ENCODE peak calls at places on chromosomes 4 and X, in ten cellular contexts. V is lower lobe of right lung; A is CD4-positive, alpha-beta T cell; Q is gastrocnemius medialis; N is right lobe of liver; O is fibroblast of lung; R is neuronal stem cell; I is HepG2; L is CD8-positive, alpha-beta T cell; U is CD8-positive, alpha-beta memory T cell. K is an unnamed sample. For H3K9me3, the result is how much of the 10 kb centered on the place peaks cover.

GRCh38 chr4:64598068-64598467 is 188.8 kb upstream of the TECRL start:
- DNase-seq in R (no peak), A (no peak), U (no peak), Q (no peak), O (peak), I (no peak), L (no peak), V (no peak), N (no peak), K (no peak)

GRCh38 chrX:48522291-48522690 is 683 bp downstream of the EBP start:
- DNase-seq in O (no peak), L (no peak), U (no peak), Q (no peak), I (peak), A (no peak), V (no peak), R (no peak), N (peak), K (no peak)

GRCh38 chr4:146059153-146059552 is 116.4 kb upstream of the LSM6 start:
- DNase-seq in V (no peak), I (no peak), R (no peak), Q (no peak), U (no peak), N (no peak), O (no peak), A (no peak), L (no peak), K (no peak)

GRCh38 chr4:41399191-41399590 is 138.8 kb upstream of the LIMCH1 start:
- DNase-seq in N (no peak), A (no peak), U (no peak), O (no peak), V (no peak), I (no peak), R (no peak), L (no peak), Q (no peak), K (no peak)

GRCh38 chr4:1202526-1203378 is 30.4 kb upstream of the SPON2 start:
- DNase-seq in Q (no peak), N (no peak), A (no peak), I (no peak), U (no peak), V (no peak), O (no peak), R (no peak), L (no peak), K (no peak)

GRCh38 chrX:119292445-119292844 is 56.4 kb downstream of the PGRMC1 start:
- DNase-seq in L (no peak), V (no peak), I (no peak), R (no peak), N (no peak), Q (no peak), U (no peak), A (no peak), O (no peak), K (no peak)

GRCh38 chr4:40908702-40909362 is 159.1 kb downstream of the NSUN7 start:
- DNase-seq in A (peak), L (peak), Q (peak), V (peak), R (peak), N (peak), U (peak), O (peak), I (peak), K (peak)

GRCh38 chr4:167966161-167966560 is 126.2 kb upstream of the ANXA10 start:
- DNase-seq in O (peak), Q (no peak), V (no peak), R (no peak), N (no peak), U (no peak), I (no peak), A (no peak), L (no peak), K (no peak)

GRCh38 chrX:68717196-68717595 is 69.7 kb downstream of the STARD8 start:
- DNase-seq in A (no peak), L (no peak), V (no peak), O (no peak), N (no peak), U (no peak), I (no peak), Q (no peak), R (no peak), K (no peak)
- H3K9me3 ChIP-seq in A (under half), L (under half), V (under half), O (under half), N (under half), U (under half), I (under half), Q (under half), R (under half), K (under half)

DNA sequence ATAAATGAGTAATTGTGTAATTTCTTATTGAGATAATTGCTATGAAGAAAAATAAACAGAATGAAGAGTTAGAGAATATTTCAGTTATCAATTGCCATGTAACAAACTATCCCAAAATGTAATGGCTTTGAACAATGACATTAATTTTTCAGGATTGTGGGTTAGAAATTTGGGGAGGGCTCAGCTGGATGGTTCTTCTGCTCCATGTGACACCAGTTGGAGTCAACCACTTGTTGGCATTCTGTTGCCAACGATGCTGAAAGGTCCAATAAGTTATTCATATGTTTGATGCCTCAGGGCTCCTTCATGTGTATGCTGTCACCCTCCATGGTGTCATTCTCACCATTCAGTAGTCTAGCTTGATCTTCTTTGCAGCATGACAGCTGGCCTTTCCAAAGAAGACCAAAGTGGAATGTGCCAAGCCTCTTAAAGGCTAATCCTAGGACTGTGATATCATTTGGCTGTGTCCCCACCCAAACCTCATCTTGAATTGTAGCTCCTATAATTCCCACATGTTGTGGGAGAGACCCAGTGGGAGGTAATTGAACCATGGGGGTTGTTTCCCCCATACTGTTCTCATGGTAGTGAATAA is 20.9 kb upstream of the CCDC149 start:
- DNase-seq in L (no peak), A (no peak), I (no peak), R (no peak), U (no peak), O (no peak), N (no peak), Q (no peak), V (no peak), K (no peak)
- H3K9me3 ChIP-seq in L (under half), A (under half), I (under half), R (under half), U (under half), O (under half), N (under half), Q (under half), V (under half), K (under half)

DNA sequence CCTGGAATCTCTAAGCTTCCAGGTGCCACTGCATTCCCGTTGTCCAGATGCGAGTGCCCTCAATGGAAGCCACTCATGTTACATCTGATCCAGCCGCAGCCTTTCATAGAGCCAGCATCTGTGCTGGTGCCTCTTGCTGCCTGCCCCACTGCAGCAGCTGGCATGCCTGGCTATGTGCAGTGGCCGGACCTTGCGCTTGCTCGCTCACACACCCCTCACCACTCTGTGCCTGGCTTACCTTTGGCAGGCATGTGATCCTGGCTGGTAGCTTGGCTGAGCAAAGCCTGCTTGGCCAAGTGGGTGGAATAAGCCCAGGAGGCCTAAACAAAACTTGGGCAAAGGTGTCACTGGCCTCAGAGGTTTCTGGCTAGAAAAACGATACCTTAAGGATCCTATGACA is 59.5 kb upstream of the CDKN2AIP start:
- DNase-seq in L (no peak), O (no peak), Q (no peak), R (no peak), I (no peak), U (no peak), N (no peak), V (no peak), A (no peak), K (no peak)
- H3K9me3 ChIP-seq in L (under half), O (under half), Q (under half), R (under half), I (under half), U (under half), N (under half), V (under half), A (under half), K (under half)

DNA sequence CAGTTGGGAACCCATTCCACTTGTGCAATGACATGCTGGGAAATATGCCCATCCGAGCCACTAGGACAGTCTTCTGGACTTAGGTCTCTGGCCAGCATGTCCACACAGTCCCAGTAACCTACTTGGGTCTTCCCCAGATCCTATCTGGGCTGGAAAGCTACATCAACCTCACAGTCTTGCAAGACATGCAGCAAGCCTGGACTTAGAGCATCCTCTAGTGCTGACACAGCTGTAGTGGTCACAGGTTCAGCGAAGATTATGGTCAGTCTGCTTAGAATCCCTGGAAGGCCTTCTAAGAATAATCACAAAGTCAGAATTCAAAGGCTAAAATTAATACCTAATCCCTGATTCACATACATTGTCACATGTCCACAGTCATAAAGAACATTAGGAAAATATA is 842.7 kb downstream of the STPG2 start:
- DNase-seq in V (no peak), N (no peak), Q (no peak), L (no peak), I (no peak), R (no peak), U (no peak), A (no peak), O (no peak), K (no peak)
- H3K9me3 ChIP-seq in V (under half), N (under half), Q (under half), L (under half), I (half or more), R (under half), U (under half), A (under half), O (under half), K (under half)